ENCODE peak calls at places on chromosomes 3 and 15, in five cellular contexts. One of them, this sample, is unnamed.

GRCh38 chr3:55742027-55742710 is 255.1 kb upstream of the WNT5A start:
- DNase-seq in heart right ventricle: no peak
- DNase-seq in adrenal gland: no peak
- DNase-seq in neuronal stem cell: no peak
- DNase-seq in CD4-positive, CD25-positive, alpha-beta regulatory T cell: no peak
- DNase-seq in this sample: no peak

GRCh38 chr3:196778755-196779154 is 39.1 kb downstream of the PAK2 start:
- DNase-seq in heart right ventricle: no peak
- DNase-seq in adrenal gland: no peak
- DNase-seq in neuronal stem cell: no peak
- DNase-seq in CD4-positive, CD25-positive, alpha-beta regulatory T cell: no peak
- DNase-seq in this sample: no peak

GRCh38 chr15:42411884-42412283 is 52.6 kb downstream of the CAPN3 start:
- DNase-seq in heart right ventricle: no peak
- DNase-seq in adrenal gland: no peak
- DNase-seq in neuronal stem cell: no peak
- DNase-seq in CD4-positive, CD25-positive, alpha-beta regulatory T cell: no peak
- DNase-seq in this sample: no peak

GRCh38 chr15:77714023-77714422 is 81.3 kb upstream of the LINGO1 start:
- DNase-seq in heart right ventricle: no peak
- DNase-seq in adrenal gland: no peak
- DNase-seq in neuronal stem cell: no peak
- DNase-seq in CD4-positive, CD25-positive, alpha-beta regulatory T cell: no peak
- DNase-seq in this sample: no peak

GRCh38 chr15:42275780-42276395 is 2.7 kb upstream of the TMEM87A start:
- DNase-seq in heart right ventricle: no peak
- DNase-seq in adrenal gland: no peak
- DNase-seq in neuronal stem cell: no peak
- DNase-seq in CD4-positive, CD25-positive, alpha-beta regulatory T cell: no peak
- DNase-seq in this sample: no peak

GRCh38 chr3:32467333-32468070 is 35.1 kb downstream of the CMTM6 start:
- DNase-seq in heart right ventricle: peak; percentile 80
- DNase-seq in adrenal gland: peak; percentile 42
- DNase-seq in neuronal stem cell: peak; percentile 73
- DNase-seq in CD4-positive, CD25-positive, alpha-beta regulatory T cell: peak; percentile 66
- DNase-seq in this sample: peak; percentile 78

GRCh38 chr3:113157408-113157980 is 53.9 kb upstream of the BOC start:
- DNase-seq in heart right ventricle: no peak
- DNase-seq in adrenal gland: no peak
- DNase-seq in neuronal stem cell: no peak
- DNase-seq in CD4-positive, CD25-positive, alpha-beta regulatory T cell: no peak
- DNase-seq in this sample: no peak

GRCh38 chr15:59005579-59005978 is 18.1 kb downstream of the RNF111 start:
- DNase-seq in heart right ventricle: no peak
- DNase-seq in adrenal gland: no peak
- DNase-seq in neuronal stem cell: no peak
- DNase-seq in CD4-positive, CD25-positive, alpha-beta regulatory T cell: no peak
- DNase-seq in this sample: no peak

GRCh38 chr15:60328852-60329443 is 68.8 kb downstream of the ANXA2 start:
- DNase-seq in heart right ventricle: no peak
- DNase-seq in adrenal gland: no peak
- DNase-seq in neuronal stem cell: no peak
- DNase-seq in CD4-positive, CD25-positive, alpha-beta regulatory T cell: no peak
- DNase-seq in this sample: no peak

GRCh38 chr3:39140341-39140971 is 12.9 kb downstream of the CSRNP1 start:
- DNase-seq in heart right ventricle: no peak
- DNase-seq in adrenal gland: no peak
- DNase-seq in neuronal stem cell: no peak
- DNase-seq in CD4-positive, CD25-positive, alpha-beta regulatory T cell: no peak
- DNase-seq in this sample: no peak

GRCh38 chr3:151538706-151539403 is 78.0 kb upstream of the IGSF10 start:
- DNase-seq in heart right ventricle: no peak
- DNase-seq in adrenal gland: no peak
- DNase-seq in neuronal stem cell: no peak
- DNase-seq in CD4-positive, CD25-positive, alpha-beta regulatory T cell: no peak
- DNase-seq in this sample: no peak

GRCh38 chr3:100590840-100591147 is 18.6 kb upstream of the ADGRG7 start:
- DNase-seq in heart right ventricle: no peak
- DNase-seq in adrenal gland: no peak
- DNase-seq in neuronal stem cell: no peak
- DNase-seq in CD4-positive, CD25-positive, alpha-beta regulatory T cell: no peak
- DNase-seq in this sample: no peak

GRCh38 chr3:94694894-94695293 is 632.0 kb downstream of the NSUN3 start:
- DNase-seq in heart right ventricle: no peak
- DNase-seq in adrenal gland: no peak
- DNase-seq in neuronal stem cell: no peak
- DNase-seq in CD4-positive, CD25-positive, alpha-beta regulatory T cell: no peak
- DNase-seq in this sample: no peak

GRCh38 chr3:126537730-126538281 is 13.9 kb downstream of the CHST13 start:
- DNase-seq in heart right ventricle: no peak
- DNase-seq in adrenal gland: no peak
- DNase-seq in neuronal stem cell: no peak
- DNase-seq in CD4-positive, CD25-positive, alpha-beta regulatory T cell: no peak
- DNase-seq in this sample: peak; percentile 70

GRCh38 chr3:75140904-75141615 is 523.1 kb upstream of the FRG2C start:
- DNase-seq in heart right ventricle: no peak
- DNase-seq in adrenal gland: no peak
- DNase-seq in neuronal stem cell: no peak
- DNase-seq in CD4-positive, CD25-positive, alpha-beta regulatory T cell: no peak
- DNase-seq in this sample: no peak

GRCh38 chr15:95448531-95449210 is 881.8 kb upstream of the NR2F2 start:
- DNase-seq in heart right ventricle: no peak
- DNase-seq in adrenal gland: no peak
- DNase-seq in neuronal stem cell: no peak
- DNase-seq in CD4-positive, CD25-positive, alpha-beta regulatory T cell: no peak
- DNase-seq in this sample: no peak

GRCh38 chr3:8307545-8308110 is 194.0 kb upstream of the LMCD1 start:
- DNase-seq in heart right ventricle: no peak
- DNase-seq in adrenal gland: no peak
- DNase-seq in neuronal stem cell: no peak
- DNase-seq in CD4-positive, CD25-positive, alpha-beta regulatory T cell: no peak
- DNase-seq in this sample: no peak

GRCh38 chr3:13621381-13622221 is 72.7 kb downstream of the FBLN2 start:
- DNase-seq in heart right ventricle: no peak
- DNase-seq in adrenal gland: no peak
- DNase-seq in neuronal stem cell: no peak
- DNase-seq in CD4-positive, CD25-positive, alpha-beta regulatory T cell: no peak
- DNase-seq in this sample: no peak

GRCh38 chr3:161069441-161070251 is 35.5 kb downstream of the B3GALNT1 start:
- DNase-seq in heart right ventricle: no peak
- DNase-seq in adrenal gland: no peak
- DNase-seq in neuronal stem cell: no peak
- DNase-seq in CD4-positive, CD25-positive, alpha-beta regulatory T cell: no peak
- DNase-seq in this sample: no peak

GRCh38 chr3:112384769-112385168 is 51.8 kb downstream of the CD200 start:
- DNase-seq in heart right ventricle: no peak
- DNase-seq in adrenal gland: no peak
- DNase-seq in neuronal stem cell: no peak
- DNase-seq in CD4-positive, CD25-positive, alpha-beta regulatory T cell: no peak
- DNase-seq in this sample: no peak

GRCh38 chr3:27714101-27714526 is 8.0 kb downstream of the EOMES start:
- DNase-seq in heart right ventricle: no peak
- DNase-seq in adrenal gland: no peak
- DNase-seq in neuronal stem cell: no peak
- DNase-seq in CD4-positive, CD25-positive, alpha-beta regulatory T cell: no peak
- DNase-seq in this sample: no peak

GRCh38 chr3:27714692-27715453 is 7.2 kb downstream of the EOMES start:
- DNase-seq in heart right ventricle: no peak
- DNase-seq in adrenal gland: no peak
- DNase-seq in neuronal stem cell: no peak
- DNase-seq in CD4-positive, CD25-positive, alpha-beta regulatory T cell: no peak
- DNase-seq in this sample: no peak

GRCh38 chr3:27713435-27713880 is 8.7 kb downstream of the EOMES start:
- DNase-seq in heart right ventricle: no peak
- DNase-seq in adrenal gland: no peak
- DNase-seq in neuronal stem cell: no peak
- DNase-seq in CD4-positive, CD25-positive, alpha-beta regulatory T cell: no peak
- DNase-seq in this sample: no peak

GRCh38 chr3:27712136-27713065 is 9.7 kb downstream of the EOMES start:
- DNase-seq in heart right ventricle: peak; percentile 73
- DNase-seq in adrenal gland: peak; percentile 78
- DNase-seq in neuronal stem cell: no peak
- DNase-seq in CD4-positive, CD25-positive, alpha-beta regulatory T cell: peak; percentile 64
- DNase-seq in this sample: peak; percentile 81

DNA sequence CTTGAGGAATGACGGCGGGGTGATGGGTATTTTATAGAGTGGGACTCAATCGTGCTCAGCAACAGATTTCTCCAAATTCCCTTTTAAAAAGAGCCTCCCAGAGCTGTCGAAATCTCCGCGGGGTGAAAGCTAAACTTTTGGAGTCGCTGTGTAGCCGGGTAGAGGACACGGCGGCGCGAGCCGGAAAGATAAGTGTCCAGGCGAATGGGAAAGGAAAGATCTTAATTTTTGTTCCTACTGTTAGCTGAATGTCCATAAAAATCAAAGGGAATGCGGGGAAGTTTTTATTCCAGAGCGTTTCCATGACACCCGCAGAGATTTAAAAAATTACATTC is 9.1 kb downstream of the EOMES start:
- DNase-seq in heart right ventricle: no peak
- DNase-seq in adrenal gland: no peak
- DNase-seq in neuronal stem cell: no peak
- DNase-seq in CD4-positive, CD25-positive, alpha-beta regulatory T cell: no peak
- DNase-seq in this sample: peak; percentile 31
- H3K27me3 ChIP-seq in heart right ventricle: no peaks in the 10 kb centered on the region
- H3K27me3 ChIP-seq in adrenal gland: peaks cover 39% of the 10 kb centered on the region
- H3K27me3 ChIP-seq in neuronal stem cell: peaks cover 60% of the 10 kb centered on the region
- H3K27me3 ChIP-seq in CD4-positive, CD25-positive, alpha-beta regulatory T cell: peaks cover 44% of the 10 kb centered on the region
- H3K27me3 ChIP-seq in this sample: peaks cover 23% of the 10 kb centered on the region

GRCh38 chr3:37619568-37619967 is 242.1 kb upstream of the CTDSPL start:
- DNase-seq in heart right ventricle: no peak
- DNase-seq in adrenal gland: no peak
- DNase-seq in neuronal stem cell: no peak
- DNase-seq in CD4-positive, CD25-positive, alpha-beta regulatory T cell: no peak
- DNase-seq in this sample: no peak
- H3K27ac ChIP-seq in heart right ventricle: no peak overlapping the region
- H3K27ac ChIP-seq in adrenal gland: no peak overlapping the region
- H3K27ac ChIP-seq in neuronal stem cell: no peak overlapping the region
- H3K27ac ChIP-seq in CD4-positive, CD25-positive, alpha-beta regulatory T cell: no peak overlapping the region
- H3K27ac ChIP-seq in this sample: no peak overlapping the region

GRCh38 chr15:66598095-66598815 is 32.5 kb upstream of the LCTL start:
- DNase-seq in heart right ventricle: no peak
- DNase-seq in adrenal gland: no peak
- DNase-seq in neuronal stem cell: no peak
- DNase-seq in CD4-positive, CD25-positive, alpha-beta regulatory T cell: no peak
- DNase-seq in this sample: no peak
- H3K4me1 ChIP-seq in heart right ventricle: peaks cover under 1% of the 10 kb centered on the region
- H3K4me1 ChIP-seq in adrenal gland: no peaks in the 10 kb centered on the region
- H3K4me1 ChIP-seq in neuronal stem cell: no peaks in the 10 kb centered on the region
- H3K4me1 ChIP-seq in CD4-positive, CD25-positive, alpha-beta regulatory T cell: no peaks in the 10 kb centered on the region
- H3K4me1 ChIP-seq in this sample: no peaks in the 10 kb centered on the region

GRCh38 chr15:89469331-89470107 is 26.9 kb downstream of the RHCG start:
- DNase-seq in heart right ventricle: no peak
- DNase-seq in adrenal gland: no peak
- DNase-seq in neuronal stem cell: no peak
- DNase-seq in CD4-positive, CD25-positive, alpha-beta regulatory T cell: no peak
- DNase-seq in this sample: no peak
- H3K27me3 ChIP-seq in heart right ventricle: peaks cover 8% of the 10 kb centered on the region
- H3K27me3 ChIP-seq in adrenal gland: peaks cover 30% of the 10 kb centered on the region
- H3K27me3 ChIP-seq in neuronal stem cell: peaks cover 10% of the 10 kb centered on the region
- H3K27me3 ChIP-seq in CD4-positive, CD25-positive, alpha-beta regulatory T cell: peaks cover 4% of the 10 kb centered on the region
- H3K27me3 ChIP-seq in this sample: no peaks in the 10 kb centered on the region